ENCODE peak calls at places on chromosomes 7 and 10, in eight cellular contexts. Y, I, Q, L, K, J, F and D are unnamed samples.

GRCh38 chr10:9668411-9668810 is 1349.3 kb upstream of the CELF2 start:
- DNase-seq in L (no peak), I (no peak), F (no peak), K (peak; percentile 87), Q (no peak), Y (no peak), J (no peak), D (no peak)

GRCh38 chr10:21174670-21175495 is 277.8 kb upstream of the NEBL start:
- DNase-seq in I (peak; percentile 32), F (no peak), Y (no peak), Q (no peak), K (peak; percentile 51), L (no peak), J (peak; percentile 61), D (no peak)

GRCh38 chr10:3067045-3067858 is at the start of gene PFKP:
- DNase-seq in F (no peak), I (peak; percentile 10), Q (peak; percentile 55), Y (no peak), J (no peak), K (no peak), L (no peak), D (peak; percentile 59)

GRCh38 chr7:27835408-27835807 is 95.4 kb downstream of the TAX1BP1 start:
- DNase-seq in I (no peak), F (no peak), Q (no peak), Y (no peak), K (no peak), L (no peak), J (no peak), D (no peak)

GRCh38 chr10:124723826-124724225 is 20.4 kb downstream of the FAM53B start:
- DNase-seq in Q (no peak), Y (no peak), F (no peak), K (no peak), J (no peak), L (no peak), I (no peak), D (no peak)

GRCh38 chr10:15742831-15743230 is 23.1 kb upstream of the ITGA8 start:
- DNase-seq in J (no peak), K (no peak), L (no peak), Y (no peak), Q (no peak), I (no peak), F (no peak), D (no peak)

GRCh38 chr10:84264611-84265141 is 19.8 kb downstream of the RGR start:
- DNase-seq in I (peak; percentile 76), Q (peak; percentile 56), Y (peak; percentile 51), L (no peak), J (peak; percentile 79), F (peak; percentile 59), K (peak; percentile 40), D (peak; percentile 70)

GRCh38 chr10:78927257-78927995 is 141.3 kb upstream of the ZMIZ1 start:
- DNase-seq in L (no peak), F (no peak), Q (no peak), I (peak; percentile 34), Y (no peak), J (no peak), K (no peak), D (peak; percentile 14)

GRCh38 chr10:49168821-49169495 is 19.2 kb downstream of the TMEM273 start:
- DNase-seq in K (no peak), L (no peak), Y (no peak), I (no peak), F (no peak), J (no peak), Q (peak; percentile 13), D (peak; percentile 30)

GRCh38 chr7:142357953-142358520 is 100.2 kb upstream of the PRSS58 start:
- DNase-seq in K (peak; percentile 72), Y (peak; percentile 83), I (peak; percentile 2), F (no peak), Q (peak; percentile 75), L (peak; percentile 42), J (peak; percentile 32), D (peak; percentile 69)

GRCh38 chr7:24963218-24963617 is 16.8 kb downstream of the OSBPL3 start:
- DNase-seq in L (no peak), J (peak; percentile 19), Y (peak; percentile 93), K (no peak), Q (peak; percentile 29), I (peak; percentile 24), F (peak; percentile 28), D (no peak)

GRCh38 chr7:90681336-90682019 is 85.4 kb downstream of the CDK14 start:
- DNase-seq in Q (no peak), J (no peak), F (no peak), K (no peak), L (no peak), I (peak; percentile 11), Y (no peak), D (no peak)

GRCh38 chr7:128826512-128826911 is 3.7 kb upstream of the FLNC start:
- DNase-seq in I (no peak), J (no peak), K (no peak), L (no peak), F (no peak), Y (no peak), Q (no peak), D (no peak)

GRCh38 chr10:129344956-129345355 is 122.1 kb upstream of the MGMT start:
- DNase-seq in F (no peak), I (no peak), L (no peak), Q (no peak), J (no peak), K (no peak), Y (no peak), D (no peak)